ENCODE peak calls at places on chromosomes 13 and 19, in ten cellular contexts. R is left lung, C is BJ, A is body of pancreas, M is PC-9, N is cardiac fibroblast, L is epithelial cell of esophagus, Y is WTC11, I is ascending aorta, D is fibroblast of villous mesenchyme. B is an unnamed sample.

GRCh38 chr19:30082611-30083010 is 140.6 kb downstream of the URI1 start:
- DNase-seq in N (no peak), R (no peak), A (no peak), M (no peak), I (no peak), Y (no peak), C (no peak), D (no peak), L (no peak), B (no peak)

GRCh38 chr19:50039968-50040367 is 14.2 kb downstream of the ZNF473 start:
- DNase-seq in A (no peak), Y (no peak), C (no peak), L (no peak), I (no peak), N (peak), R (no peak), D (no peak), M (no peak), B (no peak)

GRCh38 chr19:7482584-7483439 is 6.0 kb downstream of the PEX11G start:
- DNase-seq in D (peak), A (no peak), R (peak), L (peak), M (no peak), C (no peak), Y (peak), N (no peak), I (no peak), B (no peak)

GRCh38 chr13:64314286-64314685 is 2898.6 kb upstream of the PCDH20 start:
- DNase-seq in D (peak), I (no peak), R (no peak), A (no peak), L (peak), Y (no peak), C (peak), N (peak), M (no peak), B (no peak)

GRCh38 chr13:109151255-109151654 is 521.8 kb downstream of the MYO16 start:
- DNase-seq in C (no peak), M (no peak), L (peak), A (no peak), Y (no peak), I (no peak), R (no peak), N (peak), D (peak), B (no peak)

GRCh38 chr19:10852098-10852800 is 4.0 kb downstream of the C19orf38 start:
- DNase-seq in C (peak), A (no peak), N (peak), Y (no peak), R (no peak), D (peak), M (peak), I (no peak), L (peak), B (no peak)

GRCh38 chr19:49132974-49133609 is 13.7 kb downstream of the PPFIA3 start:
- DNase-seq in A (peak), C (no peak), D (no peak), Y (peak), I (no peak), M (no peak), L (no peak), N (no peak), R (peak), B (no peak)

GRCh38 chr13:44734204-44734707 is 158.1 kb upstream of the TSC22D1 start:
- DNase-seq in L (peak), Y (no peak), N (peak), I (no peak), D (peak), R (peak), A (peak), M (peak), C (no peak), B (no peak)

GRCh38 chr19:20333508-20333907 is 166.5 kb downstream of the ZNF486 start:
- DNase-seq in C (no peak), M (no peak), L (no peak), N (no peak), D (no peak), I (no peak), R (no peak), Y (no peak), A (no peak), B (no peak)

GRCh38 chr13:31052478-31052877 is 109.2 kb downstream of the HSPH1 start:
- DNase-seq in R (no peak), Y (no peak), D (no peak), N (no peak), C (no peak), A (no peak), M (no peak), I (peak), L (no peak), B (no peak)

GRCh38 chr19:11321206-11322126 is 18.0 kb downstream of the RAB3D start:
- DNase-seq in A (no peak), I (no peak), R (no peak), L (peak), Y (no peak), M (no peak), D (no peak), C (no peak), N (no peak), B (no peak)

GRCh38 chr19:19137556-19138109 is 645 bp downstream of the TMEM161A start:
- DNase-seq in R (no peak), N (no peak), Y (no peak), L (no peak), I (no peak), A (no peak), M (no peak), D (peak), C (no peak), B (no peak)

GRCh38 chr19:53537126-53537522 is 821 bp upstream of the ZNF331 start:
- DNase-seq in D (no peak), C (no peak), Y (no peak), L (no peak), A (no peak), N (no peak), M (no peak), I (no peak), R (no peak), B (no peak)

GRCh38 chr19:2478324-2478755 is 2.4 kb downstream of the GADD45B start:
- DNase-seq in Y (no peak), I (peak), N (peak), R (peak), D (peak), L (peak), C (no peak), A (peak), M (peak), B (peak)

GRCh38 chr19:3586707-3587346 is 1.5 kb downstream of the GIPC3 start:
- DNase-seq in A (peak), D (no peak), R (no peak), M (no peak), C (no peak), N (no peak), L (no peak), I (no peak), Y (no peak), B (no peak)

GRCh38 chr13:85709072-85709471 is 90.1 kb downstream of the SLITRK6 start:
- DNase-seq in Y (no peak), A (no peak), D (no peak), N (no peak), C (no peak), M (no peak), R (no peak), L (no peak), I (no peak), B (no peak)
- TF ChIP-seq CTCF in Y (no peak), A (no peak), D (no peak), N (no peak), C (no peak), M (no peak), R (no peak), L (no peak), I (no peak), B (no peak)

DNA sequence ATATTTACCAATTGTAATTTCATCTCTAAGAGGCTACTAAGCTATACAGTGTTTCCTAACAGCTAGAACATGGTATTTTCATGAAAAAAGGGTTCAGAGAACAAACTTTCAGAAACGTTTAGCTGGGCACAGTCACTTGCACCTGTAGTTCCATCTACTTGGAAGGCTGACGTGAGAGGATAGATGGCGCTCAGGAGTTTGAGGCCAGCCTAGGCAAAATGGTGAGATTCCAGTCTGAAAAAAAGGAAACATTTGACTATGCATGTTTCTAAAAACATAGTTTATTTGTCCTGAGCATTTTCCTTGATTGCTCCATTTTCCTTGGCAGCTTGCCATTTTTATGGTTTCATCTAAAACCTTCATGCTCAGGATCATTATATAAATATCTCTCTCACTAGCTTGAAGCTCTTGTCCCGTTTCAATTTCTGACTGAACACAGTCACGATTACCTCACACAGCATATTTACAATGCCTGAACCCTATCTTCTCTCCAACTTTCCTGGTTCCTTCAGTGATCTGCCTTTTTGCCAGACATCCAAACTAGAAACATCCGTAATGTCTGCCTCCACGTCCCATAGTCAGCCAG is 200.8 kb downstream of the RGCC start:
- DNase-seq in N (peak), A (no peak), L (peak), Y (no peak), M (no peak), D (peak), C (no peak), I (no peak), R (no peak), B (no peak)
- TF ChIP-seq CTCF in N (no peak), A (no peak), L (no peak), Y (no peak), M (no peak), D (no peak), C (no peak), I (no peak), R (no peak), B (no peak)

DNA sequence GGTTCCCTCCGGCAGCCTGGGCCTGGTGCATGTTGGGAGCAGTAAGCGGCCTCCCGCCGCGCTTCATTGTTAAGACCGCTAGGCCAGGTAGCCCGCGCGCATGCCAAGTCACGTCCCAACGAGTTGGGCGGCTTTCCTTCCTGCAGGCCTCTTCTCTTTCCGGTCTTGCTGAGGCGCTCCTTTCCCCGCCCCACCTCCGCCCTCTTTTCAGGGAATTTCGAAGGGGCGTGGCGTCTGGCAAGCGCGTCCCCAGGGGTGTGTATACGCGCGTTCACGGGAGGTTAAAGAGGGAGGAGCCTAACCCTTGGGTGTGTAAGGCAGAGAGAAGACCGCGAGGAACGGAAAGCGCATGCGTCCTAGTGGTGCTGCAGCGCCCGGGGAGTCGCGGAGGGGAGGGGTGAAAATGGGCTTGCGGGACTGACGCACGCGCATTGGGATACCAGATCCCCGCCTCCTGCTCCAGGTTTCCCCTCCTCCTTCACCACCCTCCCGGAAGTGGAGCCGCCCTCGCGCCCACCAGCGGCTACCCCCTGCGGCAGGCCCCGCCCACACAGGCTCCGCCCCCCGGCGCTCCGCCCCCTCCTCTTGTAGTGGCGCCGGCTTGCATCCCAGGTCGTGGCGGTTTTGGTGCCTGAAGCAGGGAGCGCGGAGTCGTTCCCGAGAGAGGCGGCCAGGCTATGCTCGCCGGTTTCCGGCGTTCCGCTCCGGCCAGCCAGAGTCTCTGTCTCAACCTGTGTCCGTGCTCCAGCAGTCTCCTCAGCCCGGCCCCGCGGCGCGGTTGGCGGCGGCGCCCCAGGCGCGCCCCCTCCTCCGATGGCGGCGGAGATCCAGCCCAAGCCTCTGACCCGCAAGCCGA is at the start of gene WDFY2:
- DNase-seq in D (peak), M (peak), I (peak), R (peak), A (peak), Y (peak), L (peak), N (peak), C (peak), B (peak)
- TF ChIP-seq CTCF in D (no peak), M (peak), I (no peak), R (peak), A (peak), Y (no peak), L (peak), N (no peak), C (no peak), B (no peak)

GRCh38 chr19:34851277-34851804 is 75.4 kb upstream of the ZNF30 start:
- DNase-seq in L (peak), D (no peak), A (no peak), Y (peak), N (no peak), I (no peak), R (no peak), C (no peak), M (no peak), B (peak)
- TF ChIP-seq CTCF in L (peak), D (no peak), A (no peak), Y (peak), N (no peak), I (no peak), R (no peak), C (no peak), M (no peak), B (no peak)

GRCh38 chr19:43738780-43739211 is 16.0 kb downstream of the SMG9 start:
- DNase-seq in C (no peak), I (no peak), A (no peak), R (peak), L (no peak), N (no peak), Y (no peak), D (peak), M (no peak), B (no peak)

GRCh38 chr19:43739836-43740235 is 14.9 kb downstream of the SMG9 start:
- DNase-seq in N (no peak), M (peak), A (no peak), R (no peak), C (no peak), I (no peak), L (peak), Y (no peak), D (no peak), B (peak)

GRCh38 chr19:43741075-43741840 is 13.5 kb downstream of the SMG9 start:
- DNase-seq in M (no peak), N (no peak), I (no peak), L (no peak), A (no peak), R (no peak), Y (no peak), D (no peak), C (no peak), B (no peak)

GRCh38 chr19:43739419-43739818 is 15.3 kb downstream of the SMG9 start:
- DNase-seq in A (no peak), C (no peak), L (no peak), N (no peak), R (no peak), D (no peak), M (no peak), Y (no peak), I (no peak), B (peak)

GRCh38 chr19:43743059-43743458 is 11.7 kb downstream of the SMG9 start:
- DNase-seq in Y (no peak), L (no peak), N (peak), R (no peak), I (no peak), M (no peak), A (no peak), D (no peak), C (no peak), B (no peak)
- TF ChIP-seq CTCF in Y (no peak), L (no peak), N (no peak), R (no peak), I (no peak), M (no peak), A (no peak), D (no peak), C (no peak), B (no peak)

B was measured in Calu3.